ENCODE peak calls at places on chromosome 21, in ten cellular contexts. G, F, K, E, S, O, C, I, N and X are unnamed samples.

GRCh38 chr21:27451116-27451515 is 484.2 kb upstream of the ADAMTS5 start:
- DNase-seq in G (no peak), F (no peak), K (no peak), E (no peak), S (no peak), O (no peak), C (no peak), I (no peak), N (no peak), X (no peak)

GRCh38 chr21:26756491-26757159 is 88.6 kb downstream of the ADAMTS1 start:
- DNase-seq in G (peak; percentile 8), F (no peak), K (peak; percentile 73), E (no peak), S (no peak), O (no peak), C (peak; percentile 21), I (peak; percentile 6), N (no peak), X (no peak)

GRCh38 chr21:21003701-21004100 is 5.5 kb downstream of the NCAM2 start:
- DNase-seq in G (peak; percentile 48), F (peak; percentile 6), K (peak; percentile 46), E (no peak), S (peak; percentile 22), O (peak; percentile 57), C (no peak), I (no peak), N (no peak), X (no peak)

GRCh38 chr21:41861987-41862386 is 17.2 kb downstream of the PRDM15 start:
- DNase-seq in G (no peak), F (no peak), K (no peak), E (no peak), S (no peak), O (no peak), C (no peak), I (no peak), N (no peak), X (no peak)

GRCh38 chr21:42456457-42456856 is 39.6 kb downstream of the RSPH1 start:
- DNase-seq in G (no peak), F (no peak), K (peak; percentile 24), E (no peak), S (no peak), O (no peak), C (peak; percentile 48), I (no peak), N (peak; percentile 44), X (no peak)

GRCh38 chr21:32380940-32381339 is 11.9 kb downstream of the URB1 start:
- DNase-seq in G (no peak), F (peak; percentile 21), K (peak; percentile 17), E (no peak), S (no peak), O (no peak), C (no peak), I (no peak), N (no peak), X (no peak)

GRCh38 chr21:42233067-42233981 is 14.4 kb downstream of the ABCG1 start:
- DNase-seq in G (peak; percentile 88), F (peak; percentile 86), K (peak; percentile 12), E (peak; percentile 89), S (peak; percentile 60), O (peak; percentile 81), C (peak; percentile 88), I (peak; percentile 76), N (peak; percentile 85), X (peak; percentile 93)

GRCh38 chr21:26595971-26596370 is 22.9 kb upstream of the CYYR1 start:
- DNase-seq in G (no peak), F (no peak), K (no peak), E (no peak), S (no peak), O (no peak), C (no peak), I (no peak), N (no peak), X (no peak)

GRCh38 chr21:42527489-42528158 is 14.0 kb downstream of the SLC37A1 start:
- DNase-seq in G (no peak), F (no peak), K (no peak), E (no peak), S (no peak), O (no peak), C (no peak), I (no peak), N (peak; percentile 74), X (peak; percentile 33)

GRCh38 chr21:34129971-34130597 is 56.7 kb downstream of the MRPS6 start:
- DNase-seq in G (peak; percentile 27), F (no peak), K (no peak), E (no peak), S (no peak), O (peak; percentile 14), C (no peak), I (no peak), N (no peak), X (no peak)

GRCh38 chr21:42193131-42193671 is 25.7 kb upstream of the ABCG1 start:
- DNase-seq in G (peak; percentile 57), F (peak; percentile 27), K (peak; percentile 69), E (no peak), S (no peak), O (peak; percentile 40), C (peak; percentile 95), I (no peak), N (no peak), X (no peak)

GRCh38 chr21:42964086-42964485 is 10.3 kb upstream of the PKNOX1 start:
- DNase-seq in G (no peak), F (no peak), K (no peak), E (no peak), S (peak; percentile 27), O (no peak), C (no peak), I (no peak), N (no peak), X (no peak)

GRCh38 chr21:16419188-16419874 is 689.5 kb downstream of the USP25 start:
- DNase-seq in G (peak; percentile 96), F (peak; percentile 99), K (peak; percentile 92), E (peak; percentile 50), S (no peak), O (peak; percentile 98), C (no peak), I (peak; percentile 94), N (no peak), X (peak; percentile 80)

GRCh38 chr21:16420086-16420724 is 690.4 kb downstream of the USP25 start:
- DNase-seq in G (peak; percentile 80), F (peak; percentile 89), K (peak; percentile 87), E (peak; percentile 40), S (no peak), O (peak; percentile 89), C (peak; percentile 2), I (peak; percentile 48), N (no peak), X (no peak)

GRCh38 chr21:16418211-16418610 is 688.4 kb downstream of the USP25 start:
- DNase-seq in G (peak; percentile 46), F (peak; percentile 56), K (peak; percentile 48), E (no peak), S (no peak), O (peak; percentile 61), C (no peak), I (no peak), N (no peak), X (no peak)

GRCh38 chr21:16422702-16423101 is 692.9 kb downstream of the USP25 start:
- DNase-seq in G (peak; percentile 49), F (peak; percentile 61), K (peak; percentile 33), E (no peak), S (no peak), O (peak; percentile 56), C (no peak), I (no peak), N (no peak), X (no peak)

GRCh38 chr21:16418663-16419062 is 688.9 kb downstream of the USP25 start:
- DNase-seq in G (no peak), F (no peak), K (no peak), E (no peak), S (no peak), O (no peak), C (no peak), I (no peak), N (no peak), X (no peak)
- H3K4me3 ChIP-seq in G (peak overlapping the region; percentile 69), F (no peak overlapping the region), K (no peak overlapping the region), E (peak overlapping the region; percentile 71), S (no peak overlapping the region), O (no peak overlapping the region), C (no peak overlapping the region), I (no peak overlapping the region), N (no peak overlapping the region), X (peak overlapping the region; percentile 45)

DNA sequence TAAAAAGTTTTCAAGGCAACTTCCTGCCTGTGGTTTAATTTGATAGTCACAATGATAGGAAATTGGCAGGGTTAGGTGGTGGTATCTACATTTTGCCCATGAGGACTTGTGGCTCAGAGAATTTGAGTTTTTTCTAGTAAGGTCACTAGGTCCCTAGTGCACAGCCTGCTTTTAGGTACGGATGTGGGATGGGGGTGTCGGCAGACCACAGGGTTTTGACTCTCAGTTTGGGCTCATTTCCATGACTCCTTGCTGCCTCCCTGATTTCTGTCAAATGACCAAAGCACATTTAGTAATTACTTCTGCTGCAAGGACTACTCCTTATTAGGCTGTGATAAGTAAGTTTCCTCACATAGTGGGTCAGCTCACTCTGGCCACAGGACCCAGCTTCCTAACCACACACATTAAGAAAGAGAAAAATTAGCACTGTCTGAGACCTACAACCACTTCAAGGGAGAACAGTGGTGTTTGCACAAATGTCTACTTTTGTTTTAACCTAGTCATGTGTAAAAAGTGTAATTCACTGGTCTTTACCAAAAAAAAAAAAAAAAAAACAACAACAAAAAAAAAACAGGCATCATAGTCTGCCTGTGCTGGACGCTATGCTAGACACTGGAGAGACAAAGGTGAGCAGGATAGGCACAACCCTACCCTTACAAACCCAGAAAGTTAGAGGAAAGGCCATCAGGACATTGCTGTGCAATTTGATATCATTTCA is 43.7 kb downstream of the MRPL39 start:
- DNase-seq in G (peak; percentile 29), F (peak; percentile 49), K (peak; percentile 40), E (no peak), S (no peak), O (peak; percentile 58), C (no peak), I (no peak), N (no peak), X (no peak)
- H3K4me3 ChIP-seq in G (no peak overlapping the region), F (peak overlapping the region; percentile 11), K (peak overlapping the region; percentile 59), E (no peak overlapping the region), S (no peak overlapping the region), O (no peak overlapping the region), C (no peak overlapping the region), I (no peak overlapping the region), N (peak overlapping the region; percentile 93), X (no peak overlapping the region)

DNA sequence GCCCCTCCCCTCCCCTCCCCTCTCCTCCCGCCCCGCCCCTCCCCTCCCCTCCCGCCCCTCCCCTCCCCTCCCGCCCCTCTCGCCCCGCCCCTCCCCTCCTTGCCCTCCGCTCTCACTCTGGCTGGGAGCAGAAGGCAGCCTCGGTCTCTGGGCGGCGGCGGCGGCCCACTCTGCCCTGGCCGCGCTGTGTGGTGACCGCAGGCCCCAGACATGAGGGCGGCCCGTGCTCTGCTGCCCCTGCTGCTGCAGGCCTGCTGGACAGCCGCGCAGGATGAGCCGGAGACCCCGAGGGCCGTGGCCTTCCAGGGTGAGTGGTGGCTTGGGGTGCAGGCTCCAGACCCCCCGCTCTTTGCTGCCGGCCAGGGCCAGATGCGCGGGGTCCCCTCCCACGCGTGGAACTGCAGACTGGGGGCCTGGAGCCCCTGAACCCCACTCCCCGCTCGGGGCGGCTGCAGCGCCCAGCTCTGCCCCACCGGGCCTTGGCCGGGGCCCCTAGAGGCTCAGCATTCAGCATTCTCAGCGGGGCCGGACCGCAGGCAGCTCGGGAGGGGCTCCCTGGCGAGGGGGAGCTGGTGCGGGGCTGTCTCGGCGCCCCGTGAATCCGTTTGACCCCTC is at the start of gene COL6A1:
- DNase-seq in G (no peak), F (peak; percentile 40), K (peak; percentile 70), E (peak; percentile 67), S (peak; percentile 98), O (peak; percentile 85), C (peak; percentile 35), I (peak; percentile 69), N (no peak), X (peak; percentile 85)
- H3K4me3 ChIP-seq in G (peak within 1 kb of the TSS; percentile 91), F (peak within 1 kb of the TSS; percentile 47), K (peak within 1 kb of the TSS; percentile 81), E (peak within 1 kb of the TSS; percentile 93), S (peak within 1 kb of the TSS; percentile 75), O (peak within 1 kb of the TSS; percentile 68), C (peak within 1 kb of the TSS; percentile 71), I (peak within 1 kb of the TSS; percentile 54), N (peak within 1 kb of the TSS; percentile 48), X (peak within 1 kb of the TSS; percentile 73)

GRCh38 chr21:36429672-36430546 is 44.7 kb downstream of the CHAF1B start:
- DNase-seq in G (peak; percentile 99), F (peak; percentile 100), K (peak; percentile 99), E (peak; percentile 90), S (peak; percentile 71), O (peak; percentile 97), C (peak; percentile 100), I (peak; percentile 76), N (peak; percentile 9), X (peak; percentile 86)
- H3K4me3 ChIP-seq in G (peak overlapping the region; percentile 50), F (peak overlapping the region; percentile 52), K (peak overlapping the region; percentile 36), E (peak overlapping the region; percentile 63), S (no peak overlapping the region), O (no peak overlapping the region), C (no peak overlapping the region), I (no peak overlapping the region), N (peak overlapping the region; percentile 62), X (peak overlapping the region; percentile 33)